ENCODE peak calls at places on chromosomes 3 and 15, in seven cellular contexts. One of them, this sample, is unnamed.

GRCh38 chr3:46922426-46922825 is 44.9 kb downstream of the PTH1R start:
- DNase-seq in pons: no peak
- DNase-seq in stimulated activated naive B cell treated with anti-CD40 and anti-IgM and Interleukin-4, amounts not matched to agents 10 μg/mL and 1 μg/mL and 100 μg/mL, for 72 hours: no peak
- DNase-seq in NCI-H1436: no peak
- DNase-seq in NCI-H1092: no peak
- DNase-seq in activated effector memory CD4-positive, alpha-beta T cell treated with Interleukin-2 at 50 U/mL for 16 hours: no peak
- DNase-seq in endodermal cell: no peak
- DNase-seq in this sample: no peak

GRCh38 chr15:101242160-101242998 is 9.5 kb downstream of the CHSY1 start:
- DNase-seq in endodermal cell: peak
- DNase-seq in stimulated activated naive B cell treated with anti-CD40 and anti-IgM and Interleukin-4, amounts not matched to agents 10 μg/mL and 1 μg/mL and 100 μg/mL, for 72 hours: peak
- DNase-seq in NCI-H1092: no peak
- DNase-seq in NCI-H1436: no peak
- DNase-seq in pons: peak
- DNase-seq in activated effector memory CD4-positive, alpha-beta T cell treated with Interleukin-2 at 50 U/mL for 16 hours: peak
- DNase-seq in this sample: no peak

GRCh38 chr3:16132926-16133325 is 41.6 kb upstream of the GALNT15 start:
- DNase-seq in stimulated activated naive B cell treated with anti-CD40 and anti-IgM and Interleukin-4, amounts not matched to agents 10 μg/mL and 1 μg/mL and 100 μg/mL, for 72 hours: no peak
- DNase-seq in NCI-H1436: no peak
- DNase-seq in pons: peak
- DNase-seq in endodermal cell: no peak
- DNase-seq in NCI-H1092: no peak
- DNase-seq in activated effector memory CD4-positive, alpha-beta T cell treated with Interleukin-2 at 50 U/mL for 16 hours: no peak
- DNase-seq in this sample: no peak

GRCh38 chr15:101489236-101489632 is 273 bp downstream of the PCSK6 start:
- DNase-seq in activated effector memory CD4-positive, alpha-beta T cell treated with Interleukin-2 at 50 U/mL for 16 hours: no peak
- DNase-seq in stimulated activated naive B cell treated with anti-CD40 and anti-IgM and Interleukin-4, amounts not matched to agents 10 μg/mL and 1 μg/mL and 100 μg/mL, for 72 hours: no peak
- DNase-seq in NCI-H1092: no peak
- DNase-seq in NCI-H1436: no peak
- DNase-seq in pons: no peak
- DNase-seq in endodermal cell: peak
- DNase-seq in this sample: peak

GRCh38 chr15:68526269-68526668 is 52.5 kb upstream of the CORO2B start:
- DNase-seq in NCI-H1092: no peak
- DNase-seq in activated effector memory CD4-positive, alpha-beta T cell treated with Interleukin-2 at 50 U/mL for 16 hours: no peak
- DNase-seq in pons: no peak
- DNase-seq in NCI-H1436: no peak
- DNase-seq in stimulated activated naive B cell treated with anti-CD40 and anti-IgM and Interleukin-4, amounts not matched to agents 10 μg/mL and 1 μg/mL and 100 μg/mL, for 72 hours: no peak
- DNase-seq in endodermal cell: no peak
- DNase-seq in this sample: no peak

GRCh38 chr15:63826513-63826912 is 7.2 kb downstream of the HERC1 start:
- DNase-seq in stimulated activated naive B cell treated with anti-CD40 and anti-IgM and Interleukin-4, amounts not matched to agents 10 μg/mL and 1 μg/mL and 100 μg/mL, for 72 hours: no peak
- DNase-seq in NCI-H1092: no peak
- DNase-seq in pons: no peak
- DNase-seq in NCI-H1436: no peak
- DNase-seq in activated effector memory CD4-positive, alpha-beta T cell treated with Interleukin-2 at 50 U/mL for 16 hours: no peak
- DNase-seq in endodermal cell: no peak
- DNase-seq in this sample: no peak

GRCh38 chr3:10702961-10703740 is 112.9 kb upstream of the SLC6A11 start:
- DNase-seq in activated effector memory CD4-positive, alpha-beta T cell treated with Interleukin-2 at 50 U/mL for 16 hours: no peak
- DNase-seq in NCI-H1436: no peak
- DNase-seq in endodermal cell: peak
- DNase-seq in stimulated activated naive B cell treated with anti-CD40 and anti-IgM and Interleukin-4, amounts not matched to agents 10 μg/mL and 1 μg/mL and 100 μg/mL, for 72 hours: peak
- DNase-seq in pons: peak
- DNase-seq in NCI-H1092: no peak
- DNase-seq in this sample: peak

GRCh38 chr3:73729969-73730440 is 105.3 kb upstream of the PDZRN3 start:
- DNase-seq in stimulated activated naive B cell treated with anti-CD40 and anti-IgM and Interleukin-4, amounts not matched to agents 10 μg/mL and 1 μg/mL and 100 μg/mL, for 72 hours: no peak
- DNase-seq in NCI-H1092: no peak
- DNase-seq in pons: no peak
- DNase-seq in endodermal cell: peak
- DNase-seq in NCI-H1436: no peak
- DNase-seq in activated effector memory CD4-positive, alpha-beta T cell treated with Interleukin-2 at 50 U/mL for 16 hours: no peak
- DNase-seq in this sample: no peak

GRCh38 chr3:46558184-46559029 is 7.7 kb downstream of the LRRC2 start:
- DNase-seq in endodermal cell: peak
- DNase-seq in stimulated activated naive B cell treated with anti-CD40 and anti-IgM and Interleukin-4, amounts not matched to agents 10 μg/mL and 1 μg/mL and 100 μg/mL, for 72 hours: peak
- DNase-seq in pons: peak
- DNase-seq in NCI-H1436: no peak
- DNase-seq in activated effector memory CD4-positive, alpha-beta T cell treated with Interleukin-2 at 50 U/mL for 16 hours: peak
- DNase-seq in NCI-H1092: peak
- DNase-seq in this sample: peak

GRCh38 chr3:190886945-190887344 is 24.5 kb upstream of the GMNC start:
- DNase-seq in activated effector memory CD4-positive, alpha-beta T cell treated with Interleukin-2 at 50 U/mL for 16 hours: no peak
- DNase-seq in pons: no peak
- DNase-seq in endodermal cell: no peak
- DNase-seq in NCI-H1092: no peak
- DNase-seq in NCI-H1436: no peak
- DNase-seq in stimulated activated naive B cell treated with anti-CD40 and anti-IgM and Interleukin-4, amounts not matched to agents 10 μg/mL and 1 μg/mL and 100 μg/mL, for 72 hours: no peak
- DNase-seq in this sample: no peak

GRCh38 chr3:11140713-11141104 is 13.6 kb upstream of the HRH1 start:
- DNase-seq in activated effector memory CD4-positive, alpha-beta T cell treated with Interleukin-2 at 50 U/mL for 16 hours: no peak
- DNase-seq in pons: no peak
- DNase-seq in NCI-H1436: no peak
- DNase-seq in NCI-H1092: no peak
- DNase-seq in stimulated activated naive B cell treated with anti-CD40 and anti-IgM and Interleukin-4, amounts not matched to agents 10 μg/mL and 1 μg/mL and 100 μg/mL, for 72 hours: no peak
- DNase-seq in endodermal cell: no peak
- DNase-seq in this sample: no peak

GRCh38 chr15:42929449-42929848 is 8.9 kb upstream of the TTBK2 start:
- DNase-seq in endodermal cell: no peak
- DNase-seq in activated effector memory CD4-positive, alpha-beta T cell treated with Interleukin-2 at 50 U/mL for 16 hours: no peak
- DNase-seq in NCI-H1092: no peak
- DNase-seq in NCI-H1436: no peak
- DNase-seq in stimulated activated naive B cell treated with anti-CD40 and anti-IgM and Interleukin-4, amounts not matched to agents 10 μg/mL and 1 μg/mL and 100 μg/mL, for 72 hours: no peak
- DNase-seq in pons: no peak
- DNase-seq in this sample: no peak

GRCh38 chr3:128573160-128573559 is 77.5 kb downstream of the RPN1 start:
- DNase-seq in stimulated activated naive B cell treated with anti-CD40 and anti-IgM and Interleukin-4, amounts not matched to agents 10 μg/mL and 1 μg/mL and 100 μg/mL, for 72 hours: no peak
- DNase-seq in activated effector memory CD4-positive, alpha-beta T cell treated with Interleukin-2 at 50 U/mL for 16 hours: no peak
- DNase-seq in endodermal cell: no peak
- DNase-seq in NCI-H1092: no peak
- DNase-seq in NCI-H1436: no peak
- DNase-seq in pons: no peak
- DNase-seq in this sample: no peak

GRCh38 chr3:144055604-144056003 is 84.0 kb downstream of the DIPK2A start:
- DNase-seq in endodermal cell: no peak
- DNase-seq in activated effector memory CD4-positive, alpha-beta T cell treated with Interleukin-2 at 50 U/mL for 16 hours: no peak
- DNase-seq in pons: no peak
- DNase-seq in NCI-H1092: no peak
- DNase-seq in stimulated activated naive B cell treated with anti-CD40 and anti-IgM and Interleukin-4, amounts not matched to agents 10 μg/mL and 1 μg/mL and 100 μg/mL, for 72 hours: no peak
- DNase-seq in NCI-H1436: no peak
- DNase-seq in this sample: no peak

GRCh38 chr15:38274135-38274534 is 21.5 kb downstream of the SPRED1 start:
- DNase-seq in NCI-H1436: no peak
- DNase-seq in pons: no peak
- DNase-seq in NCI-H1092: no peak
- DNase-seq in endodermal cell: no peak
- DNase-seq in stimulated activated naive B cell treated with anti-CD40 and anti-IgM and Interleukin-4, amounts not matched to agents 10 μg/mL and 1 μg/mL and 100 μg/mL, for 72 hours: no peak
- DNase-seq in activated effector memory CD4-positive, alpha-beta T cell treated with Interleukin-2 at 50 U/mL for 16 hours: no peak
- DNase-seq in this sample: no peak

GRCh38 chr3:42701371-42702065 is 1.1 kb downstream of the HHATL start:
- DNase-seq in pons: peak
- DNase-seq in NCI-H1092: no peak
- DNase-seq in stimulated activated naive B cell treated with anti-CD40 and anti-IgM and Interleukin-4, amounts not matched to agents 10 μg/mL and 1 μg/mL and 100 μg/mL, for 72 hours: no peak
- DNase-seq in endodermal cell: peak
- DNase-seq in NCI-H1436: no peak
- DNase-seq in activated effector memory CD4-positive, alpha-beta T cell treated with Interleukin-2 at 50 U/mL for 16 hours: peak
- DNase-seq in this sample: peak

GRCh38 chr15:62360286-62360685 is 195.2 kb upstream of the C2CD4B start:
- DNase-seq in activated effector memory CD4-positive, alpha-beta T cell treated with Interleukin-2 at 50 U/mL for 16 hours: no peak
- DNase-seq in pons: no peak
- DNase-seq in NCI-H1436: peak
- DNase-seq in stimulated activated naive B cell treated with anti-CD40 and anti-IgM and Interleukin-4, amounts not matched to agents 10 μg/mL and 1 μg/mL and 100 μg/mL, for 72 hours: no peak
- DNase-seq in NCI-H1092: peak
- DNase-seq in endodermal cell: no peak
- DNase-seq in this sample: no peak

GRCh38 chr15:63908986-63909385 is 75.2 kb upstream of the HERC1 start:
- DNase-seq in stimulated activated naive B cell treated with anti-CD40 and anti-IgM and Interleukin-4, amounts not matched to agents 10 μg/mL and 1 μg/mL and 100 μg/mL, for 72 hours: no peak
- DNase-seq in endodermal cell: no peak
- DNase-seq in pons: no peak
- DNase-seq in activated effector memory CD4-positive, alpha-beta T cell treated with Interleukin-2 at 50 U/mL for 16 hours: no peak
- DNase-seq in NCI-H1436: no peak
- DNase-seq in NCI-H1092: no peak
- DNase-seq in this sample: no peak

GRCh38 chr15:78739996-78740903 is 71.0 kb downstream of the ADAMTS7 start:
- DNase-seq in NCI-H1092: no peak
- DNase-seq in NCI-H1436: peak
- DNase-seq in pons: no peak
- DNase-seq in endodermal cell: peak
- DNase-seq in stimulated activated naive B cell treated with anti-CD40 and anti-IgM and Interleukin-4, amounts not matched to agents 10 μg/mL and 1 μg/mL and 100 μg/mL, for 72 hours: peak
- DNase-seq in activated effector memory CD4-positive, alpha-beta T cell treated with Interleukin-2 at 50 U/mL for 16 hours: peak
- DNase-seq in this sample: peak

GRCh38 chr3:36511761-36512496 is 131.6 kb downstream of the STAC start:
- DNase-seq in endodermal cell: no peak
- DNase-seq in pons: no peak
- DNase-seq in NCI-H1092: no peak
- DNase-seq in stimulated activated naive B cell treated with anti-CD40 and anti-IgM and Interleukin-4, amounts not matched to agents 10 μg/mL and 1 μg/mL and 100 μg/mL, for 72 hours: no peak
- DNase-seq in NCI-H1436: no peak
- DNase-seq in activated effector memory CD4-positive, alpha-beta T cell treated with Interleukin-2 at 50 U/mL for 16 hours: no peak
- DNase-seq in this sample: no peak

GRCh38 chr3:157572559-157573270 is 69.5 kb upstream of the VEPH1 start:
- DNase-seq in pons: peak
- DNase-seq in NCI-H1436: peak
- DNase-seq in activated effector memory CD4-positive, alpha-beta T cell treated with Interleukin-2 at 50 U/mL for 16 hours: no peak
- DNase-seq in stimulated activated naive B cell treated with anti-CD40 and anti-IgM and Interleukin-4, amounts not matched to agents 10 μg/mL and 1 μg/mL and 100 μg/mL, for 72 hours: no peak
- DNase-seq in NCI-H1092: peak
- DNase-seq in endodermal cell: peak
- DNase-seq in this sample: peak

GRCh38 chr15:71651750-71652186 is 158.6 kb upstream of the NR2E3 start:
- DNase-seq in activated effector memory CD4-positive, alpha-beta T cell treated with Interleukin-2 at 50 U/mL for 16 hours: no peak
- DNase-seq in stimulated activated naive B cell treated with anti-CD40 and anti-IgM and Interleukin-4, amounts not matched to agents 10 μg/mL and 1 μg/mL and 100 μg/mL, for 72 hours: no peak
- DNase-seq in pons: peak
- DNase-seq in NCI-H1092: no peak
- DNase-seq in NCI-H1436: peak
- DNase-seq in endodermal cell: peak
- DNase-seq in this sample: no peak

GRCh38 chr3:53257465-53257864 is 1.6 kb upstream of the TKT start:
- DNase-seq in stimulated activated naive B cell treated with anti-CD40 and anti-IgM and Interleukin-4, amounts not matched to agents 10 μg/mL and 1 μg/mL and 100 μg/mL, for 72 hours: no peak
- DNase-seq in endodermal cell: no peak
- DNase-seq in activated effector memory CD4-positive, alpha-beta T cell treated with Interleukin-2 at 50 U/mL for 16 hours: no peak
- DNase-seq in NCI-H1436: no peak
- DNase-seq in pons: no peak
- DNase-seq in NCI-H1092: no peak
- DNase-seq in this sample: no peak

This sample was measured in HuH-7.5.